ENCODE peak calls at places on chromosome 7, in six cellular contexts. One of them, this sample, is unnamed.

GRCh38 chr7:49630513-49630912 is 142.9 kb upstream of the VWC2 start:
- DNase-seq in mesendoderm: no peak
- DNase-seq in H9: no peak
- DNase-seq in trophoblast cell: no peak
- DNase-seq in IMR-90: no peak
- DNase-seq in neuronal stem cell: no peak
- DNase-seq in this sample: no peak

GRCh38 chr7:93902777-93903423 is 3.5 kb upstream of the GNGT1 start:
- DNase-seq in H9: peak
- DNase-seq in mesendoderm: peak
- DNase-seq in trophoblast cell: peak
- DNase-seq in neuronal stem cell: peak
- DNase-seq in IMR-90: peak
- DNase-seq in this sample: peak

GRCh38 chr7:36658603-36659516 is 65.4 kb downstream of the AOAH start:
- DNase-seq in neuronal stem cell: peak
- DNase-seq in IMR-90: peak
- DNase-seq in mesendoderm: peak
- DNase-seq in H9: no peak
- DNase-seq in trophoblast cell: peak
- DNase-seq in this sample: peak

GRCh38 chr7:125511310-125511709 is 581.7 kb upstream of the POT1 start:
- DNase-seq in IMR-90: no peak
- DNase-seq in neuronal stem cell: no peak
- DNase-seq in H9: no peak
- DNase-seq in mesendoderm: no peak
- DNase-seq in trophoblast cell: no peak
- DNase-seq in this sample: no peak

GRCh38 chr7:6436385-6436685 is 11.4 kb downstream of the DAGLB start:
- DNase-seq in trophoblast cell: no peak
- DNase-seq in H9: no peak
- DNase-seq in mesendoderm: no peak
- DNase-seq in IMR-90: no peak
- DNase-seq in neuronal stem cell: no peak
- DNase-seq in this sample: no peak

GRCh38 chr7:13874783-13875182 is 114.7 kb downstream of the ETV1 start:
- DNase-seq in trophoblast cell: no peak
- DNase-seq in IMR-90: peak
- DNase-seq in H9: no peak
- DNase-seq in neuronal stem cell: no peak
- DNase-seq in mesendoderm: no peak
- DNase-seq in this sample: peak

GRCh38 chr7:35415411-35415822 is 161.5 kb upstream of the TBX20 start:
- DNase-seq in mesendoderm: no peak
- DNase-seq in trophoblast cell: peak
- DNase-seq in neuronal stem cell: no peak
- DNase-seq in H9: no peak
- DNase-seq in IMR-90: no peak
- DNase-seq in this sample: no peak

GRCh38 chr7:28405662-28406061 is 6.7 kb upstream of the CREB5 start:
- DNase-seq in H9: no peak
- DNase-seq in IMR-90: peak
- DNase-seq in trophoblast cell: peak
- DNase-seq in mesendoderm: no peak
- DNase-seq in neuronal stem cell: no peak
- DNase-seq in this sample: peak

GRCh38 chr7:43513236-43513635 is 69.7 kb upstream of the STK17A start:
- DNase-seq in H9: no peak
- DNase-seq in neuronal stem cell: no peak
- DNase-seq in trophoblast cell: no peak
- DNase-seq in IMR-90: no peak
- DNase-seq in mesendoderm: no peak
- DNase-seq in this sample: no peak

GRCh38 chr7:148153611-148154010 is 437.0 kb upstream of the C7orf33 start:
- DNase-seq in IMR-90: no peak
- DNase-seq in trophoblast cell: no peak
- DNase-seq in mesendoderm: no peak
- DNase-seq in H9: no peak
- DNase-seq in neuronal stem cell: no peak
- DNase-seq in this sample: peak

GRCh38 chr7:27204851-27205322 is 5.0 kb upstream of the HOXA13 start:
- DNase-seq in H9: peak
- DNase-seq in IMR-90: no peak
- DNase-seq in mesendoderm: peak
- DNase-seq in trophoblast cell: peak
- DNase-seq in neuronal stem cell: no peak
- DNase-seq in this sample: peak

GRCh38 chr7:52799817-52800216 is 235.6 kb upstream of the POM121L12 start:
- DNase-seq in neuronal stem cell: no peak
- DNase-seq in H9: no peak
- DNase-seq in mesendoderm: no peak
- DNase-seq in trophoblast cell: no peak
- DNase-seq in IMR-90: no peak
- DNase-seq in this sample: no peak

GRCh38 chr7:20556091-20556490 is 59.4 kb upstream of the ABCB5 start:
- DNase-seq in trophoblast cell: no peak
- DNase-seq in H9: no peak
- DNase-seq in mesendoderm: no peak
- DNase-seq in IMR-90: no peak
- DNase-seq in neuronal stem cell: no peak
- DNase-seq in this sample: no peak

GRCh38 chr7:132440126-132440525 is 136.1 kb downstream of the PLXNA4 start:
- DNase-seq in H9: no peak
- DNase-seq in trophoblast cell: no peak
- DNase-seq in neuronal stem cell: no peak
- DNase-seq in IMR-90: no peak
- DNase-seq in mesendoderm: no peak
- DNase-seq in this sample: no peak

GRCh38 chr7:37964196-37964595 is 43.8 kb downstream of the EPDR1 start:
- DNase-seq in trophoblast cell: no peak
- DNase-seq in mesendoderm: no peak
- DNase-seq in H9: no peak
- DNase-seq in neuronal stem cell: no peak
- DNase-seq in IMR-90: no peak
- DNase-seq in this sample: no peak

GRCh38 chr7:2968176-2968575 is 75.5 kb downstream of the CARD11 start:
- DNase-seq in trophoblast cell: no peak
- DNase-seq in mesendoderm: no peak
- DNase-seq in H9: no peak
- DNase-seq in neuronal stem cell: no peak
- DNase-seq in IMR-90: no peak
- DNase-seq in this sample: no peak

GRCh38 chr7:333399-333776 is 43.4 kb downstream of the FOXL3 start:
- DNase-seq in neuronal stem cell: peak
- DNase-seq in trophoblast cell: no peak
- DNase-seq in H9: no peak
- DNase-seq in IMR-90: no peak
- DNase-seq in mesendoderm: no peak
- DNase-seq in this sample: no peak

GRCh38 chr7:1377111-1377909 is 82.0 kb downstream of the MICALL2 start:
- DNase-seq in IMR-90: no peak
- DNase-seq in mesendoderm: no peak
- DNase-seq in neuronal stem cell: no peak
- DNase-seq in trophoblast cell: no peak
- DNase-seq in H9: no peak
- DNase-seq in this sample: no peak

GRCh38 chr7:1380821-1381580 is 78.3 kb downstream of the MICALL2 start:
- DNase-seq in trophoblast cell: no peak
- DNase-seq in H9: no peak
- DNase-seq in neuronal stem cell: no peak
- DNase-seq in mesendoderm: no peak
- DNase-seq in IMR-90: no peak
- DNase-seq in this sample: no peak

GRCh38 chr7:1380211-1380815 is 79.0 kb downstream of the MICALL2 start:
- DNase-seq in neuronal stem cell: no peak
- DNase-seq in trophoblast cell: no peak
- DNase-seq in H9: no peak
- DNase-seq in mesendoderm: no peak
- DNase-seq in IMR-90: no peak
- DNase-seq in this sample: no peak

GRCh38 chr7:1378610-1379180 is 80.6 kb downstream of the MICALL2 start:
- DNase-seq in mesendoderm: no peak
- DNase-seq in H9: no peak
- DNase-seq in trophoblast cell: no peak
- DNase-seq in neuronal stem cell: no peak
- DNase-seq in IMR-90: no peak
- DNase-seq in this sample: no peak

DNA sequence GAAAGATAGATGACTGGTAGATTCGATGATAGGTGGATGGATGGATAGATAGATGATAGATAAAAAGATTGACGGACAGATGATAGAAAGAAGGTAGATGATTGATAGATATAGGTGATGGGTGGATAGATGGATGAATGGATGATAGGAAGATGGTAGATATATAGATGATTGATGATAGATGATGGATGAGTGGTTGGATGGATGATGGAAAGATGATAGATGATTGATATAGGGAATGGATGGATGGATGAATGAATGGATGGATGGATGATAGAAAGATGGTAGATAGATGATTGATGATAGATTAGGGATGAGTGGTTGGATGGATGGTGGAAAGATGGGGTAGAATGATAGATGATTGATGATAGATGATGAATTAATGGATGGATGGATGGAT is 80.1 kb downstream of the MICALL2 start:
- DNase-seq in H9: no peak
- DNase-seq in trophoblast cell: no peak
- DNase-seq in mesendoderm: no peak
- DNase-seq in neuronal stem cell: no peak
- DNase-seq in IMR-90: no peak
- DNase-seq in this sample: no peak
- H2AK5ac ChIP-seq in H9: no peak
- H2AK5ac ChIP-seq in trophoblast cell: no peak
- H2AK5ac ChIP-seq in mesendoderm: no peak
- H2AK5ac ChIP-seq in neuronal stem cell: no peak
- H2AK5ac ChIP-seq in IMR-90: no peak
- H2AK5ac ChIP-seq in this sample: no peak

GRCh38 chr7:100546868-100547800 is 8.1 kb downstream of the AGFG2 start:
- DNase-seq in neuronal stem cell: no peak
- DNase-seq in trophoblast cell: no peak
- DNase-seq in IMR-90: no peak
- DNase-seq in H9: no peak
- DNase-seq in mesendoderm: no peak
- DNase-seq in this sample: no peak
- H2AK5ac ChIP-seq in neuronal stem cell: no peak
- H2AK5ac ChIP-seq in trophoblast cell: no peak
- H2AK5ac ChIP-seq in IMR-90: peak
- H2AK5ac ChIP-seq in H9: no peak
- H2AK5ac ChIP-seq in mesendoderm: no peak
- H2AK5ac ChIP-seq in this sample: peak

GRCh38 chr7:157016024-157016351 is 5.5 kb upstream of the MNX1 start:
- DNase-seq in mesendoderm: peak
- DNase-seq in neuronal stem cell: no peak
- DNase-seq in IMR-90: no peak
- DNase-seq in H9: no peak
- DNase-seq in trophoblast cell: no peak
- DNase-seq in this sample: no peak

GRCh38 chr7:157017639-157018327 is 7.3 kb upstream of the MNX1 start:
- DNase-seq in H9: peak
- DNase-seq in IMR-90: no peak
- DNase-seq in mesendoderm: peak
- DNase-seq in neuronal stem cell: no peak
- DNase-seq in trophoblast cell: no peak
- DNase-seq in this sample: no peak

GRCh38 chr7:157018328-157018996 is 8.0 kb upstream of the MNX1 start:
- DNase-seq in trophoblast cell: no peak
- DNase-seq in neuronal stem cell: no peak
- DNase-seq in mesendoderm: peak
- DNase-seq in H9: no peak
- DNase-seq in IMR-90: no peak
- DNase-seq in this sample: no peak

GRCh38 chr7:157016352-157017041 is 6.0 kb upstream of the MNX1 start:
- DNase-seq in neuronal stem cell: no peak
- DNase-seq in H9: peak
- DNase-seq in mesendoderm: peak
- DNase-seq in IMR-90: no peak
- DNase-seq in trophoblast cell: no peak
- DNase-seq in this sample: no peak

DNA sequence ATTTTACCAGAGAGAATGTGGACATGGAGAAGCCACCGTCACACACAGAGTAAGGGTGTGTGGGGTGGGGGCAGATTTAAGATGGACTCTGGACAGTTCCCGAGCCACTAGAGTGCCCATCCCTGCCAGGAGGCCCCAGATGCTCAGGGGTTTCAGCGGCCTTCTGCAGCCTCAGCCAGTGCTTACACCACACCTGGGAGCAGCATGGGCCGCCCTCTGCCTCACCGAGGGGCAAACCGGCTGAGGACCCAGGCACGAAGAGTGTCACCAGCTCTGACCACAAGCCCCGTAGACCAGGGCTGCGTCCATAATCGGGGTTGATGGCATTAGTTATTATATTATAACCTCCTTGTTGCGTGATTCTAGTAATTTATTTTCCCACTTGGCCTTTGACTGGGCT is 6.7 kb upstream of the MNX1 start:
- DNase-seq in trophoblast cell: no peak
- DNase-seq in neuronal stem cell: no peak
- DNase-seq in H9: peak
- DNase-seq in IMR-90: no peak
- DNase-seq in mesendoderm: no peak
- DNase-seq in this sample: no peak
- H2AK5ac ChIP-seq in trophoblast cell: no peak
- H2AK5ac ChIP-seq in neuronal stem cell: peak
- H2AK5ac ChIP-seq in H9: no peak
- H2AK5ac ChIP-seq in IMR-90: no peak
- H2AK5ac ChIP-seq in mesendoderm: no peak
- H2AK5ac ChIP-seq in this sample: no peak

DNA sequence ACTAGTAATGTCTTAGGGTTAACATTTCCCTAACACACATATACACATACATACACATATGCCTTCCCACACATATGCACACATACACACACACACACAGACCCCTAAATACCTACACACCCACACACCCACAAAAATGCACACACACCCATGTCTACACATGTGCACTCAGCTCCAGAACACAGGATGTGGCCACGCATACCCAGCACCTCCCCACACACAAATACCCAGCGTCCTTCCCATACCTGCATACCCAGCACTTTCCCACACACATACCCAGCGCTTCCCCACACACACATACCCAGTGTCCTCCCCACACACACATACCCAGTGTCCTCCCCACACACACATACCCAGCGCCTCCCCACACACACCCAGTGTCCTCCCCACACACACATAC is 534.9 kb downstream of the DNAJB6 start:
- DNase-seq in trophoblast cell: no peak
- DNase-seq in mesendoderm: no peak
- DNase-seq in neuronal stem cell: no peak
- DNase-seq in H9: no peak
- DNase-seq in IMR-90: no peak
- DNase-seq in this sample: no peak
- H2AK5ac ChIP-seq in trophoblast cell: no peak
- H2AK5ac ChIP-seq in mesendoderm: no peak
- H2AK5ac ChIP-seq in neuronal stem cell: no peak
- H2AK5ac ChIP-seq in H9: no peak
- H2AK5ac ChIP-seq in IMR-90: no peak
- H2AK5ac ChIP-seq in this sample: no peak

GRCh38 chr7:138822867-138823535 is 25.0 kb upstream of the ATP6V0A4 start:
- DNase-seq in H9: no peak
- DNase-seq in trophoblast cell: no peak
- DNase-seq in mesendoderm: no peak
- DNase-seq in neuronal stem cell: no peak
- DNase-seq in IMR-90: no peak
- DNase-seq in this sample: no peak
- H2AK5ac ChIP-seq in H9: no peak
- H2AK5ac ChIP-seq in trophoblast cell: no peak
- H2AK5ac ChIP-seq in mesendoderm: no peak
- H2AK5ac ChIP-seq in neuronal stem cell: no peak
- H2AK5ac ChIP-seq in IMR-90: no peak
- H2AK5ac ChIP-seq in this sample: no peak

This sample was measured in mesenchymal stem cell.